ENCODE peak calls at places on chromosome 6, in four cellular contexts. I is dorsolateral prefrontal cortex, X is glutamatergic neuron, T is breast epithelium. Q is an unnamed sample.
A peak's percentile ranks its signal among the peaks of the same experiment; 100 is the strongest.

GRCh38 chr6:43120938-43121913 is 45.1 kb downstream of the PTK7 start:
- DNase-seq in I (no peak), X (peak; percentile 36), T (no peak), Q (peak; percentile 56)

GRCh38 chr6:87539554-87539953 is 50.2 kb downstream of the RARS2 start:
- DNase-seq in I (no peak), X (no peak), T (no peak), Q (no peak)

GRCh38 chr6:9398794-9399373 is 963.5 kb upstream of the SLC35B3 start:
- DNase-seq in I (peak; percentile 47), X (peak; percentile 16), T (no peak), Q (no peak)

GRCh38 chr6:96345501-96345900 is 176.1 kb upstream of the UFL1 start:
- DNase-seq in I (no peak), X (no peak), T (no peak), Q (no peak)

GRCh38 chr6:12126051-12126450 is 113.9 kb downstream of the HIVEP1 start:
- DNase-seq in I (no peak), X (no peak), T (no peak), Q (no peak)

GRCh38 chr6:44115866-44116265 is 11.4 kb downstream of the MRPL14 start:
- DNase-seq in I (no peak), X (no peak), T (no peak), Q (no peak)

GRCh38 chr6:98824163-98824906 is 10.0 kb upstream of the POU3F2 start:
- DNase-seq in I (no peak), X (peak; percentile 58), T (no peak), Q (no peak)

GRCh38 chr6:36266913-36267644 is 2.8 kb upstream of the PNPLA1 start:
- DNase-seq in I (no peak), X (no peak), T (no peak), Q (no peak)

GRCh38 chr6:34204693-34205092 is 32.0 kb upstream of the HMGA1 start:
- DNase-seq in I (no peak), X (no peak), T (no peak), Q (no peak)

GRCh38 chr6:36893976-36894932 is 8.5 kb downstream of the C6orf89 start:
- DNase-seq in I (no peak), X (no peak), T (no peak), Q (no peak)

GRCh38 chr6:73969982-73970960 is 274.3 kb downstream of the CD109 start:
- DNase-seq in I (no peak), X (no peak), T (no peak), Q (no peak)

GRCh38 chr6:47722178-47722577 is 23.8 kb downstream of the ADGRF4 start:
- DNase-seq in I (no peak), X (no peak), T (no peak), Q (no peak)

GRCh38 chr6:49551126-49551865 is 828 bp downstream of the C6orf141 start:
- DNase-seq in I (no peak), X (peak; percentile 35), T (no peak), Q (no peak)

GRCh38 chr6:56314683-56315523 is 67.5 kb upstream of the COL21A1 start:
- DNase-seq in I (no peak), X (peak; percentile 31), T (no peak), Q (no peak)

GRCh38 chr6:7241709-7242645 is 71.0 kb downstream of the SSR1 start:
- DNase-seq in I (no peak), X (no peak), T (no peak), Q (no peak)

GRCh38 chr6:39191236-39191930 is 37.9 kb downstream of the KCNK5 start:
- DNase-seq in I (no peak), X (no peak), T (no peak), Q (no peak)

GRCh38 chr6:146914563-146915483 is 289.4 kb upstream of the STXBP5 start:
- DNase-seq in I (no peak), X (no peak), T (no peak), Q (peak; percentile 27)

GRCh38 chr6:41583576-41583975 is 37.4 kb downstream of the FOXP4 start:
- DNase-seq in I (no peak), X (no peak), T (no peak), Q (no peak)

GRCh38 chr6:42960243-42961019 is at the start of gene GNMT:
- DNase-seq in I (no peak), X (peak; percentile 47), T (peak; percentile 81), Q (no peak)

GRCh38 chr6:123622780-123623179 is 14.0 kb downstream of the TRDN start:
- DNase-seq in I (no peak), X (no peak), T (no peak), Q (no peak)

GRCh38 chr6:106724848-106725247 is 95.5 kb downstream of the QRSL1 start:
- DNase-seq in I (no peak), X (no peak), T (no peak), Q (no peak)

GRCh38 chr6:164167873-164168405 is 753.4 kb downstream of the QKI start:
- DNase-seq in I (no peak), X (no peak), T (no peak), Q (no peak)

GRCh38 chr6:35911871-35912653 is 8.8 kb downstream of the SRPK1 start:
- DNase-seq in I (no peak), X (no peak), T (no peak), Q (no peak)

GRCh38 chr6:32194825-32195651 is 2.6 kb upstream of the GPSM3 start:
- DNase-seq in I (no peak), X (no peak), T (no peak), Q (no peak)

GRCh38 chr6:6915813-6916547 is 191.8 kb upstream of the RREB1 start:
- DNase-seq in I (no peak), X (no peak), T (no peak), Q (no peak)

GRCh38 chr6:112372213-112372806 is 25.2 kb downstream of the RFPL4B start:
- DNase-seq in I (no peak), X (no peak), T (no peak), Q (no peak)

GRCh38 chr6:79601020-79601609 is 30.0 kb upstream of the SH3BGRL2 start:
- DNase-seq in I (no peak), X (no peak), T (no peak), Q (no peak)

GRCh38 chr6:74170118-74170517 is 474.1 kb downstream of the CD109 start:
- DNase-seq in I (no peak), X (no peak), T (no peak), Q (no peak)

GRCh38 chr6:67009818-67010217 is 1302.8 kb upstream of the EYS start:
- DNase-seq in I (no peak), X (no peak), T (no peak), Q (no peak)

DNA sequence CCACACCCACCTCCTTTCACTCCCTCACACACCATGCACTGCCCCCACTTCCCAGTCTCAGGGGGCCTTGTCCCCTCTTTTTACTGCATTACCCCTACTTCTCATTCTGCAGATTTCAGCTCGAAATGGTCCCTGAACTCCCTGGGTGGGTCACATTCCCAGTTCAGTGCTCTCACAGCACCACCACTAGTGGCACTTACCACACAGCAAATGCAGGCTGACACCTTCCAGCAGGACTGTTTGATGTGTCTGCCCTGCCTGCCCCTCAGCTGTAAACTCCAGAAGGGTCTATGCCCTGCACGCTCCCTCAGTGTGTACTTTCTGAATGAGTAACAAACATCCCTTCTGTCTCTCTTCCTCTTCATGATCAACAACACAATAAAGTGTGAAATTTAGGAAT is 4.0 kb downstream of the DYNLT1 start:
- DNase-seq in I (no peak), X (no peak), T (no peak), Q (no peak)
- TF ChIP-seq CTCF in I (no peak), X (no peak), T (no peak), Q (no peak)

DNA sequence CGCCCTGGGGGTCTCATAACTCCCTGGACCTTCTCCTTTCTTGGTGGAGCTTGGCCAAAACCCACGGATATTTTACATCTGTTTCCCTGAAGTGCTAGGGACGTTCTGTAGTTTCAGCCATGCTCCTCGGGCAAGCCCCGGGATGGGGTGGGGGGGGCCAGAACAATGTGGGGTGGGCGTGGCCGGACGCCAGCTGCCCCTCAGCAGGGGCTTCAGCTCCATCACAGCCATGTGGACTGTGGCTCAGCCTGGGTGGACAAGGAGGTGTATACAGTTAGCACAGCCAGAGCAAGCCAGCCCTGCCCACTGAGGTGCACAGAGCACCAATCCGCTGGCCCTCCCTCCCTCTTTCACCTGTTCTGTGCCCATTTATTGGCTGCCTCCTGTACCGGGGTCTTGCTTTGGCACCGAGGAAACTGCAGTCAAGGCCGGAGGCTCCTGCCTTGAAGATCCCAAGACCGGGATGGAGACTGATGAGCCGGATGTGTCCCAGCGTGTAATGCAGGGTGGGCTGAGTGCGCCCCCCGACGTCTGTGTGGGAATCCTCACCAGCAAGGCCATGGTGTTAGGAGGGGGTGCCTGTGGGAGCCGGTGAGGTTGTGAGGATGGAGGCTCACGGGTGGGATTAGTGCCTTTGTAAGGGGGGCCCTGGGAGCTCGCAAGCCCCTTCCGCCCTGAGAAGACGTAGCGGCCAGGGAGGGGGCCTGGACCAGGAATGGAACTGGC is 28.0 kb downstream of the FRMD1 start:
- DNase-seq in I (no peak), X (peak; percentile 27), T (no peak), Q (no peak)
- TF ChIP-seq CTCF in I (no peak), X (no peak), T (no peak), Q (no peak)

GRCh38 chr6:166386111-166386510 is 3.4 kb upstream of the MPC1 start:
- DNase-seq in I (no peak), X (no peak), T (no peak), Q (no peak)
- TF ChIP-seq CTCF in I (no peak), X (no peak), T (no peak), Q (no peak)

DNA sequence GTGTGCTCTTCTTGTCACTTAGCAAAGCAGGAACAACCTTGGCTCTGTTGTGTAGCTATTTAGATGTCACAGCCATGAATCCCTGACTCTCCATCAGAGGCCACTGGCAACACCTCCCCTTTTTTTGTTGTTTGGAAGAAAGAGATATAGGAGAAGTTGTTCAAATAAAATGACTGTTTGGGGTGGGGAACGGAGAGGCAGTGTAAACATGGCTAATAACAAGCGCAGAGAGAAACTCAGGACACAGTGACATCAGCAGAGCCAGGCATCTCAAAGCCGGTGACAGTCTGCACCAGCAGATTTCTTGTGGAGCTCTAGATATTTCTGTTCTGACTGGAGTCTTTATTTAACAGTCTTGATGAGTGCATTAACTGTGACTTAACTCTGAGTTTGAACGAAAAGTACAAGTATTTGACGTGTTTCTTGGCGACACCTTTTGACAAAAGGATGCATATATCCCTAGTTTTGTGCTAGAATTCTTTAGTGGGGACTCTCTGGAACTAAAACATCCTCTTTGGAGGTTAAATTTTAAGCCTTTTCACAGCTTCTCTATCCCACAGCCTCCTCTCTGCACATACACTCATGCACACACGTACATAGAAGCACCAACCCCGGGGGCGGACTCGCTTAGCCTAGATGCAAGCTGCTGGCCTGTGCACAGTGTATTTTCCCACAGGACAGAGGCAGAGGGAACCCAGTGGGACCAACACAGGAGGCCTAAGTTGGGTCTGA is 53.8 kb downstream of the ADAT2 start:
- DNase-seq in I (peak; percentile 63), X (no peak), T (no peak), Q (no peak)
- TF ChIP-seq CTCF in I (no peak), X (no peak), T (no peak), Q (no peak)